ENCODE peak calls at places on chromosomes 7 and 10, in eight cellular contexts. O is heart left ventricle, G is fibroblast of the aortic adventitia, Y is colonic mucosa, W is gastrocnemius medialis, H is left ventricle myocardium inferior, P is adrenal gland, I is astrocyte of the cerebellum. S is an unnamed sample.

GRCh38 chr10:94097656-94098055 is 103.9 kb downstream of the PLCE1 start:
- DNase-seq in O (no peak), G (peak), Y (no peak), W (no peak), H (no peak), P (no peak), I (no peak), S (no peak)

GRCh38 chr10:3890602-3891352 is 105.8 kb upstream of the KLF6 start:
- DNase-seq in O (no peak), G (no peak), Y (no peak), W (no peak), H (no peak), P (no peak), I (no peak), S (no peak)

GRCh38 chr7:155587486-155587885 is 41.1 kb upstream of the CNPY1 start:
- DNase-seq in O (no peak), G (no peak), Y (no peak), W (no peak), H (no peak), P (no peak), I (no peak), S (no peak)

GRCh38 chr7:139264220-139264619 is 33.2 kb downstream of the UBN2 start:
- DNase-seq in O (no peak), G (no peak), Y (no peak), W (no peak), H (no peak), P (no peak), I (no peak), S (no peak)

GRCh38 chr10:99008106-99008505 is 227.5 kb downstream of the HPSE2 start:
- DNase-seq in O (no peak), G (no peak), Y (no peak), W (no peak), H (no peak), P (no peak), I (no peak), S (no peak)

GRCh38 chr10:70480254-70480861 is 1.8 kb downstream of the PALD1 start:
- DNase-seq in O (peak), G (no peak), Y (no peak), W (no peak), H (no peak), P (no peak), I (no peak), S (no peak)

GRCh38 chr7:133434246-133434865 is 181.5 kb downstream of the EXOC4 start:
- DNase-seq in O (no peak), G (peak), Y (no peak), W (no peak), H (no peak), P (no peak), I (peak), S (peak)

GRCh38 chr7:50426280-50427045 is 23.7 kb downstream of the FIGNL1 start:
- DNase-seq in O (no peak), G (no peak), Y (no peak), W (no peak), H (no peak), P (no peak), I (no peak), S (no peak)

GRCh38 chr7:52261052-52261451 is 774.4 kb upstream of the POM121L12 start:
- DNase-seq in O (no peak), G (no peak), Y (no peak), W (no peak), H (no peak), P (no peak), I (no peak), S (no peak)

DNA sequence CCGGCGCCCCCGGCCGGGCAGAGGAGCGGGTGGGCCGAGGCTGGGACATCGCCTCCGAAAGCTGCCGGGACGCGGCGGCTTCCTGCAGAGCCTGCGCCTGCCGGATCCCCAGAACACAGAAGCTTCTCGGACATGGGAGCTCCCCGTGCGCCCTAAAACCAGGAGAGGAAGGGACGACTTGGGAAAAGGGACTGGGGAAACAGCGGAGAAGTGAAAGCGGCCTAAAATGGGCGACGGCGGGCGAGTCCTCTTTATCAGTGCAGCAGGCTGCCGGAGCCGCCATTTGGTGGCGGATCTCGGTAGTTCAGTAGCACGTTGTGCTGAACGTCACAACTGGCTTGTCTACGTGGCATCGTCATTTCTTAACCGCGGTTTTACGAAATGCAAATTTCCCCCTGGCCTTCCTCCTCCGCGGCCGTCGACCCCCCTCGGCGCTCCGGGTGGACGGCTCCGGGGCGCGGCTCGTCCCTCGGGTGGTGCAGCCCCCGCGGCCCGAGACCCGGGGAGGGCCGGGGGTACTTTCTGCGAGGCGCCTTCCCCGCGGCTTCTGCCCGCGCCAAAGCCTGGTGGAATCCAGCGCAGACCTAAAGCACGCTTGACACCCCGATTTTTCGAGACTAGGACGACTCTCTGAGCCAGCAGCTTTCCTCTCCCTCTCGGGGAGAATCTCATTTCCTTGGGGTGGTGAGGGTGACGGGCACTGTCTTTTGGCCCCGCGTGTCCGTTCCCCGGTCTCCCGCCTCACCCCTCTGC is 9.9 kb upstream of the SPAG6 start:
- DNase-seq in O (peak), G (peak), Y (peak), W (no peak), H (no peak), P (peak), I (no peak), S (peak)
- H3K4me3 ChIP-seq in O (peak), G (peak), Y (peak), W (peak), H (peak), P (no peak), I (peak), S (peak)

DNA sequence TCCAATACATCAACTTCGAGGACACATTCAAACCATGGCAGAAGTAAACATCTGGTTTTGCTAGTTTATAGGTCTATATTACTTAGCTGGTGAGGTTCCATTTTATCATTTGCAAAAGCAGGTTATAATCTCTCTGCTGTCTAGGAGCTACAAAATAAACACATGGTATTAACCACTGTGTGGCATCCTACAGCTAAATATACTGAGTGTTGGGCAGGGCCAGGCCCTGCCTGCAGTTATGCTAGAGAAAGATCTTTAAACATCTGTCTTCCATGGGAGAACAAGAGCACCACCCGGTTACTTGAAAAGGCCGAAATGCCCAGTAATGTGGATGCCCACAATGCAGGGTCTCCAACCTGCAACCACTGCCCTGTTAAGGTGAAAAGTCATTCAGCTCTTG is 20.6 kb upstream of the FKBP9 start:
- DNase-seq in O (no peak), G (no peak), Y (no peak), W (no peak), H (no peak), P (no peak), I (no peak), S (peak)
- TF ChIP-seq CTCF in O (no peak), G (no peak), Y (no peak), W (no peak), H (no peak), P (no peak), I (no peak), S (no peak)

GRCh38 chr10:21501109-21501508 is 24.4 kb downstream of the SKIDA1 start:
- DNase-seq in O (no peak), G (no peak), Y (no peak), W (no peak), H (no peak), P (no peak), I (no peak), S (no peak)

GRCh38 chr10:21501731-21502370 is 23.6 kb downstream of the SKIDA1 start:
- DNase-seq in O (no peak), G (no peak), Y (no peak), W (no peak), H (no peak), P (no peak), I (no peak), S (no peak)

GRCh38 chr10:21499580-21499909 is 25.9 kb downstream of the SKIDA1 start:
- DNase-seq in O (no peak), G (no peak), Y (no peak), W (no peak), H (no peak), P (no peak), I (no peak), S (no peak)

GRCh38 chr10:21499910-21500577 is 25.4 kb downstream of the SKIDA1 start:
- DNase-seq in O (peak), G (no peak), Y (no peak), W (no peak), H (peak), P (no peak), I (no peak), S (no peak)

DNA sequence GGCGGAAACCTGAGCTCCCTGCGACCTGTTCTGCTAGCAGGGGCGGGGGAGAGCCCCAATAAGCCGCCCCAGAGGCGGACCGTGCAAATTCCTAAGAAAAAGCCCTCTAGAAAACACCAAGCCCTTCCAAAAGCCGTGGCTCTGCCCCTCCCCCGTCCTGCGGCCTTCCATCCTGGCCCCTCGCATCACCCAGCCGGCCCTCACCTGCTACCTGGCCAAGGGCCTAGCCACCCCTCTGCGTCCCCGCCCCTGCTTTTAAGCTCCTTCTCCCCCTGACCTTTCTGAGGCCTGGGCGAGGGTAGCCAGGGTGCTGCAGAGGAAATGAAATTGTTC is 24.9 kb downstream of the SKIDA1 start:
- DNase-seq in O (no peak), G (no peak), Y (no peak), W (no peak), H (no peak), P (no peak), I (no peak), S (no peak)
- H3K4me3 ChIP-seq in O (peak), G (no peak), Y (no peak), W (peak), H (peak), P (no peak), I (no peak), S (no peak)

GRCh38 chr7:33809218-33809617 is 96.1 kb upstream of the BMPER start:
- DNase-seq in O (no peak), G (peak), Y (no peak), W (peak), H (no peak), P (no peak), I (no peak), S (no peak)

GRCh38 chr7:33806284-33807157 is 98.8 kb upstream of the BMPER start:
- DNase-seq in O (peak), G (peak), Y (no peak), W (no peak), H (peak), P (no peak), I (no peak), S (no peak)

GRCh38 chr7:33805630-33806233 is 99.6 kb upstream of the BMPER start:
- DNase-seq in O (peak), G (peak), Y (no peak), W (peak), H (no peak), P (peak), I (no peak), S (peak)

GRCh38 chr7:33807158-33807530 is 98.2 kb upstream of the BMPER start:
- DNase-seq in O (no peak), G (no peak), Y (no peak), W (no peak), H (no peak), P (no peak), I (no peak), S (no peak)

GRCh38 chr7:33807779-33808482 is 97.4 kb upstream of the BMPER start:
- DNase-seq in O (no peak), G (peak), Y (peak), W (no peak), H (no peak), P (no peak), I (peak), S (peak)
- TF ChIP-seq CTCF in O (no peak), G (peak), Y (peak), W (no peak), H (peak), P (no peak), I (peak), S (peak)

DNA sequence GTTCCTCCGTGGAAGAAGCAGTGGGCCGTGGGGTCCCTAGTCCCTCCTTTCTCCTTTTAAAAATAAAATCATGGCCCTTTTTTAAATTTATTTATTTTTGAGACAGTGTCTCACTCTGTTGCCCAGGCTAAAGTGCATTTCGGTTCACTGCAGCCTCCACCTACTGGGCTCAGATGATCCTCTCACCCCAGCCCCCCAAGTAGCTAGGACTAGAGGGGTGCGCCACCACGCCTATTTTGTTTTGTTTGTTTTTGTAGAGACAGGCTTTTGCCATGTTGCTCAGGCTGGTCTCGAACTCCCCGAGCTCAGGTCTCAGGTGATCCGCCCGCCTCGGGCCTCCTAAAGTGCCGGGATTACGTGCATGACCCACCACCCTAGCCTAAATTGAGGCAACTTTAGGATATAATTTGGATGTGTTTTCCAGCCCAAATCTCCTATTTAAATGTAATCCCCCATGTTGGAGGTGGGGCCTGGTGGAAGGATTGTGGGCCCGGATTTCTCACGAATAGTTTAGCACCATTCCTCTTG is 796 bp downstream of the ZNF736 start:
- DNase-seq in O (no peak), G (peak), Y (no peak), W (no peak), H (no peak), P (no peak), I (no peak), S (no peak)
- H3K4me3 ChIP-seq in O (peak), G (peak), Y (peak), W (peak), H (peak), P (no peak), I (peak), S (peak)

GRCh38 chr7:6416516-6417145 is 31.1 kb downstream of the DAGLB start:
- DNase-seq in O (no peak), G (no peak), Y (no peak), W (no peak), H (no peak), P (no peak), I (no peak), S (no peak)
- TF ChIP-seq CTCF in O (no peak), G (no peak), Y (no peak), W (no peak), H (no peak), P (no peak), I (no peak), S (no peak)

GRCh38 chr10:129761981-129762956 is 201.8 kb downstream of the EBF3 start:
- DNase-seq in O (no peak), G (no peak), Y (peak), W (no peak), H (no peak), P (peak), I (no peak), S (no peak)
- H3K4me3 ChIP-seq in O (no peak), G (no peak), Y (no peak), W (no peak), H (no peak), P (no peak), I (no peak), S (no peak)

DNA sequence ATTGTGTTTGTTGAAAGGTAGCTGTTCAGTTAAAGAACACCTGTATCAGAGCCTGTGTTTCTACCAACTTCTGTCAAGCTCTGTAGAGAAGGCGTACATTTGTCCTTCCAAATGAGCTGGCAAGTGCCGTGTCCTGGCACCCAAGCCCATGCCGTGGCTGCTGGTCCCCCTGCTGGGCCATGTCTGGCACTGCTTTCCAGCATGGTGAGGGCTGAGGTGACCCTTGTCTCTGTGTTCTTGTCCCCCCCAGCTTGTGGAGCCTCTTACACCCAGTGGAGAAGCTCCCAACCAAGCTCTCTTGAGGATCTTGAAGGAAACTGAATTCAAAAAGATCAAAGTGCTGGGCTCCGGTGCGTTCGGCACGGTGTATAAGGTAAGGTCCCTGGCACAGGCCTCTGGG is 154.9 kb downstream of the EGFR start:
- DNase-seq in O (no peak), G (no peak), Y (no peak), W (no peak), H (no peak), P (no peak), I (no peak), S (no peak)
- TF ChIP-seq CTCF in O (no peak), G (no peak), Y (no peak), W (no peak), H (no peak), P (no peak), I (no peak), S (no peak)